ENCODE peak calls at places on chromosomes 12 and 14, in seven cellular contexts. B, T, C, E, V, I and P are unnamed samples.

GRCh38 chr14:23285530-23286019 is 357 bp downstream of the HOMEZ start:
- DNase-seq in B (no peak), T (no peak), C (no peak), E (no peak), V (no peak), I (peak), P (no peak)

GRCh38 chr12:50566066-50566465 is 61.3 kb downstream of the DIP2B start:
- DNase-seq in B (no peak), T (no peak), C (no peak), E (no peak), V (no peak), I (no peak), P (no peak)

GRCh38 chr12:26358651-26359050 is 163.3 kb downstream of the SSPN start:
- DNase-seq in B (no peak), T (no peak), C (no peak), E (no peak), V (no peak), I (no peak), P (no peak)

GRCh38 chr14:57085801-57086200 is 182.9 kb downstream of the EXOC5 start:
- DNase-seq in B (peak), T (no peak), C (peak), E (no peak), V (no peak), I (no peak), P (no peak)

GRCh38 chr12:2064078-2064507 is 11.3 kb downstream of the CACNA1C start:
- DNase-seq in B (no peak), T (no peak), C (peak), E (no peak), V (peak), I (no peak), P (peak)

GRCh38 chr14:94110552-94111181 is at the start of gene IFI27:
- DNase-seq in B (no peak), T (peak), C (no peak), E (no peak), V (peak), I (peak), P (no peak)

GRCh38 chr12:98669751-98670150 is 24.7 kb downstream of the APAF1 start:
- DNase-seq in B (no peak), T (no peak), C (no peak), E (no peak), V (no peak), I (no peak), P (no peak)

GRCh38 chr14:57549765-57550420 is 56.2 kb upstream of the CCDC198 start:
- DNase-seq in B (no peak), T (no peak), C (no peak), E (no peak), V (no peak), I (no peak), P (no peak)

GRCh38 chr12:121452356-121453021 is 52.6 kb downstream of the RNF34 start:
- DNase-seq in B (no peak), T (no peak), C (no peak), E (no peak), V (peak), I (peak), P (no peak)

DNA sequence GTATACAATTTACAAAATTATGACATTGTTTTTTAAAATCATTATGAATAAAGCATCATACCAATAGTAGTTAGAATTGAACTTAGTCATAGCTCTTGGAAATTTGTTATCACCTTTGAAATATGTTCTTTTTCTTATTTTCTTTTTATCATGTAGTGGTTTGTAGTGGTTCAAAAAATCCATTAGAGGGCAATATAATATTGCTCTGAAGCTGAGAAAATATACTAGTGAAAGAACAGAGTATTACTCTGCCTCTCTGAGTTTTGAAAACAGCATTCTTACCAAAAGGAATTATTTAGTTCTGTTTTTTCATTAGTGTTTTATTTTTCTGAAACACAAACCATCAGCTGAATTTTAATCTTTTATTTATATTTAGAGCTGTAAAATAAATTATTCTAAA is 76.2 kb downstream of the PDZRN4 start:
- DNase-seq in B (no peak), T (no peak), C (peak), E (no peak), V (no peak), I (no peak), P (peak)
- TF ChIP-seq CTCF in B (peak), T (no peak), C (peak), E (peak), V (peak), I (peak), P (peak)

GRCh38 chr14:55603401-55603953 is 23.5 kb downstream of the KTN1 start:
- DNase-seq in B (no peak), T (no peak), C (no peak), E (no peak), V (no peak), I (no peak), P (no peak)

GRCh38 chr14:55600784-55601561 is 21.0 kb downstream of the KTN1 start:
- DNase-seq in B (no peak), T (no peak), C (no peak), E (no peak), V (peak), I (no peak), P (no peak)

GRCh38 chr14:55604900-55605418 is 25.0 kb downstream of the KTN1 start:
- DNase-seq in B (no peak), T (no peak), C (no peak), E (no peak), V (no peak), I (no peak), P (no peak)

GRCh38 chr14:55604467-55604866 is 24.5 kb downstream of the KTN1 start:
- DNase-seq in B (no peak), T (no peak), C (no peak), E (no peak), V (no peak), I (no peak), P (no peak)

GRCh38 chr14:55599250-55599879 is 19.4 kb downstream of the KTN1 start:
- DNase-seq in B (no peak), T (no peak), C (no peak), E (no peak), V (peak), I (peak), P (no peak)
- TF ChIP-seq CTCF in B (no peak), T (no peak), C (no peak), E (no peak), V (no peak), I (no peak), P (no peak)

GRCh38 chr14:80350707-80351106 is 139.4 kb upstream of the DIO2 start:
- DNase-seq in B (no peak), T (no peak), C (no peak), E (no peak), V (no peak), I (no peak), P (no peak)

GRCh38 chr14:80358112-80358511 is 146.8 kb upstream of the DIO2 start:
- DNase-seq in B (no peak), T (no peak), C (no peak), E (no peak), V (peak), I (no peak), P (no peak)

DNA sequence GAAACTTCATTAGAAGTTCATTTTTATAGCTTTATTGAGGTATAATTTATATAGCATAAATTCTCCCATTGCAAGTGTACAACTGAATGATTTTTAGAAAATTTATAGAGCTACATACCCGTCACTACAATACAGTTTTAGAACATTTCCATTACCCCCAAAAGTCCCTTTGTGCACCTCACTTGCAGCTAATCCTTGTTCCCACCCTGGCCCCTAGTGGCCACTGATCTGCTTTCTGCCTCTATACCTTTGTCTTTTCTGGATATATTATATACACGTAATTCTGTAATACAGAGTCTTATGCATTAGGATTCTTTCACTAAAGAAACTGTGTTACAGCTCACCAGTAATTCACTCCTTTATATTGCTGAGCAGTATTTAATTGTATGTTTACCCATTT is 145.1 kb upstream of the DIO2 start:
- DNase-seq in B (no peak), T (no peak), C (peak), E (peak), V (peak), I (no peak), P (no peak)
- TF ChIP-seq CTCF in B (peak), T (no peak), C (peak), E (peak), V (peak), I (no peak), P (no peak)

DNA sequence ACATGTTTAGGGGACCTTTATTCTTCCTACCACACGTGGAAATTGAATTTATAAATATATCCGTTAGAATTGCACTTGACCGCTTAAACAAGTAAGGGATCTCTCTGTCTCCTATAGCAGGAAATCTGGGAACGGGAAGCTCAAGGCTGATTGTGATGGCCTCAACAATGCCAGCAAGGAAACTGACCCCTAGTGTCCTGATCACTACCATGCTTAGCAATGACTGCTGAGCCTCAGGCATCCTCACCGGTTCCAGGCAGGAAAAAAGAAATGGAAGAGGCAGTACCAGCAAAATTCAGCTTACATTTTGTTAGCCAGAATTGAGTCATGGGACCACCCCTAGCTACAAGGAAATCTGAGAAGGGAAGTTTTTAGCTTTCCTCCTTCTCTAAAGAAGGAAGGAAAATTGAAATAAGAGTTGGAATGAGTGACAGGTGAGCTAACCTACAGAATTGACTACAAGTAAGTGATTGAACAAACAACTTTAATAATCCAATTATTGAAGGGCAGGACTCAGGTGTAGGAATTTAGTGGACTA is 43.9 kb upstream of the AMN1 start:
- DNase-seq in B (no peak), T (no peak), C (no peak), E (peak), V (no peak), I (no peak), P (no peak)
- TF ChIP-seq CTCF in B (no peak), T (no peak), C (no peak), E (no peak), V (no peak), I (no peak), P (no peak)

GRCh38 chr12:132396657-132397056 is 67.3 kb upstream of the GALNT9 start:
- DNase-seq in B (no peak), T (no peak), C (no peak), E (no peak), V (no peak), I (no peak), P (no peak)

GRCh38 chr12:132397934-132398385 is 68.6 kb upstream of the GALNT9 start:
- DNase-seq in B (no peak), T (no peak), C (no peak), E (no peak), V (no peak), I (no peak), P (no peak)

GRCh38 chr12:132398386-132398991 is 69.1 kb upstream of the GALNT9 start:
- DNase-seq in B (no peak), T (no peak), C (no peak), E (no peak), V (no peak), I (no peak), P (no peak)

GRCh38 chr12:132395908-132396305 is 66.5 kb upstream of the GALNT9 start:
- DNase-seq in B (no peak), T (no peak), C (no peak), E (no peak), V (no peak), I (no peak), P (no peak)

DNA sequence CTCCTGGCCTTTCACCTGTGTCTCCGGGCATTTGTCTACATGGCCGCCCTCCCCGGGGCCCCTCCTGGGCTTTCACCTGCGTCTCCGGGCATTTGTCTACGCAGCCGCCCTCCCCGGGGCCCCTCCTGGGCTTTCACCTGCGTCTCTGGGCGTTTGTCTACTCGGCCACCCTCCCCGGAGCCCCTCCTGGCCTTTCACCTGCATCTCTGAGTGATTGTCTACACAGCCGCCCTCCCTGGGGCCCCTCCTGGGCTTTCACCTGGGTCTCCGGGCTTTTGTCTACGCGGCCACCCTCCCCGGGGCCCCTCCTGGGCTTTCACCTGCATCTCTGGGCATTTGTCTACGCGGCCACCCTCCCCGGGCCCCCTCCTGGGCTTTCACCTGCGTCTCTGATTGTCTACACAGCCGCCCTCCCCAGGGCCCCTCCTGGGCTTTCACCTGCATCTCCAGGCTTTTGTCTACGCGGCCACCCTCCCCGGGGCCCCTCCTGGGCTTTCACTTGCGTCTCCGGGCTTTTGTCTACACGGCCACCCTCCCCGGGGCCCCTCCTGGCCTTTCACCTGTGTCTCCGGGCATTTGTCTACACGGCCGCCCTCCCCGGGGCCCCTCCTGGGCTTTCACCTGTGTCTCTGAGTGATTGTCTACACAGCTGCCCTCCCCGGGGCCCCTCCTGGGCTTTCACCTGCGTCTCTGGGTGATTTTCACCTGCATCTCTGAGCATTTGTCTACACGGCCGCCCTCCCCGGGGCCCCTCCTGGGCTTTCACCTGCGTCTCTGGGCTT is 68.0 kb upstream of the GALNT9 start:
- DNase-seq in B (no peak), T (no peak), C (no peak), E (no peak), V (no peak), I (no peak), P (no peak)
- TF ChIP-seq CTCF in B (no peak), T (no peak), C (no peak), E (no peak), V (no peak), I (no peak), P (no peak)

DNA sequence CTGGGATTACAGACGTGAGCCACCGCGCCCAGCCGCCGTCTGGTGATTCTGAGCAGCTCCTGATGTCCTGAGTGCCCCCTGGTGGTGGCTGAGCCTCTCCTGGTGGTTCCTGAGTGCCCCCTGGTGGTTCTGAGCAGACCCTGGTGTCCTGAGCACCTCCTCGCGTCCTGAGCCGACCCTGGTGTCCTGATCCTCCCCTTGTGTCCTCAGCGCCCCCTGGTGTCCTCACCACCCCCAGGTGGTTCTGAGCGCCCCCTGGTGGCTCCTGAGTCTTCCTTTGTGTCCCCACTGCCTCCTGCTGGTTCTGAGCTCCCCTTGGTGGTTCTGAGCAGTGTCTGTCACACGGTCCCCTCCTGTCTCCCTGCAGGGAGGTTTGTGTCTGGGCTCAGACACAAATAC is 1304.9 kb downstream of the TMEM121 start:
- DNase-seq in B (no peak), T (no peak), C (peak), E (no peak), V (no peak), I (no peak), P (peak)
- TF ChIP-seq CTCF in B (peak), T (no peak), C (peak), E (no peak), V (peak), I (no peak), P (peak)

DNA sequence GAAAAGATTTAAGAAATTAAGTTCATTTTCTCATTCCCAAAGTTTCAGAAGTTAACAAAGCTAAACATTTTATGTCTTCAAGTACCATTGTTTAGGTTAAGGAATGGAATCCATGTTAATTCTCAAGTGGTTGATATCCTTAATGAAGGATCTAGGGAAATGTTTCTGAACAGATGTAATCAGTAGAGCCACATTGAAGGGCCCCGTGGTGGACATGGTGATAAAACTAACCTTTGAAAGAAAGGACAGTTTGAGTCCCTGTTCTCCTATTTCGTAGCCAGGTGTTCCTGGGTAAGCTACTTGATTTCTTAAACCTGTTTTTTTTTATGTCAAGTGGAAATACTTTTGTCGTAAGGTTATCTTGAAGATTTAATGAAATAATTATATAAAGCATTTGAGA is 4.6 kb downstream of the PPM1A start:
- DNase-seq in B (no peak), T (no peak), C (no peak), E (no peak), V (no peak), I (no peak), P (no peak)
- TF ChIP-seq CTCF in B (no peak), T (no peak), C (no peak), E (no peak), V (no peak), I (no peak), P (no peak)

GRCh38 chr12:104985206-104985605 is 910 bp upstream of the NOPCHAP1 start:
- DNase-seq in B (no peak), T (no peak), C (no peak), E (no peak), V (no peak), I (no peak), P (no peak)
- TF ChIP-seq CTCF in B (no peak), T (no peak), C (no peak), E (no peak), V (peak), I (no peak), P (no peak)

GRCh38 chr12:132070298-132070697 is 73.8 kb downstream of the DDX51 start:
- DNase-seq in B (no peak), T (no peak), C (no peak), E (no peak), V (no peak), I (no peak), P (no peak)

GRCh38 chr12:132067182-132067581 is 76.9 kb downstream of the DDX51 start:
- DNase-seq in B (no peak), T (no peak), C (no peak), E (no peak), V (no peak), I (no peak), P (no peak)

GRCh38 chr12:132071001-132071810 is 72.9 kb downstream of the DDX51 start:
- DNase-seq in B (no peak), T (no peak), C (no peak), E (no peak), V (no peak), I (no peak), P (peak)

GRCh38 chr12:132068250-132068649 is 75.9 kb downstream of the DDX51 start:
- DNase-seq in B (no peak), T (no peak), C (no peak), E (no peak), V (no peak), I (no peak), P (no peak)

DNA sequence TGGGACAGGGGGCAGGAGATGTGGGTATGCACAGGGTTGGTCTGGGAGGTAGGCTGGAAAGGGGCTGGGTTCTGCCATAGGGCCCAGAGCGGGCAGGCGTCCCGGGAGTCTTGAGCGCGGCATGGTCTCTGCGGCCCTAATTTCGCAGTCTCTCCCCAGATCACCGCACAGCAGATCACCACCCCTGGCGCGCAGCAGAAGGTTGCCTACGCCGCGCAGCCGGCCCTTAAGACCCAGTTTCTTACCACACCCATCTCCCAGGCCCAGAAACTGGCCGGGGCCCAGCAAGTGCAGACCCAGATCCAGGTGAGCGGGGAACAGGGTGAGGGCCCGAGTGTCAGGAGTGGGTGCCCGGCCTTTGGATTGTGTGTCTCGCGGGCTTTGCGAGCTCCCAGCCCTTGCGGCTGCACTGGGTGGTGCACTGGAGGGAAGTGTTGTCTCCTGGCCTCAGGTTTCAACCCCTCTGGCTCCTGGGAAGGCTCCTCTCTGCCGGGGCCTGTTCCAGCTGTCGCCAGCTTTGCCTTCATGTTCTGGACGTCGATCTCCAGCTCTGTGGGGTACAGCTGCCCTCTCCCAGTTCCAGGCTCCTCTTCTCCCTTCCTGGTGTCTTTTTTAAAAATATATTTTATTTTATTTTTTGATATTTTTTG is 74.7 kb downstream of the DDX51 start:
- DNase-seq in B (no peak), T (no peak), C (no peak), E (no peak), V (no peak), I (no peak), P (no peak)
- TF ChIP-seq CTCF in B (no peak), T (no peak), C (no peak), E (no peak), V (no peak), I (no peak), P (no peak)